ENCODE peak calls at places on chromosomes 4 and X, in five cellular contexts. U, V, H, K and Z are unnamed samples. For H3K27me3 and H3K9me3, the result is how much of the 10 kb centered on the place peaks cover.

GRCh38 chr4:154822775-154823174 is 41.7 kb downstream of the RBM46 start:
- DNase-seq in H (no peak), U (no peak), K (no peak), V (no peak), Z (no peak)

GRCh38 chr4:123588631-123589223 is 192.1 kb downstream of the SPRY1 start:
- DNase-seq in U (peak), H (no peak), V (no peak), K (no peak), Z (no peak)

GRCh38 chr4:109040441-109040840 is 262.0 kb downstream of the COL25A1 start:
- DNase-seq in U (no peak), H (no peak), K (no peak), V (no peak), Z (no peak)

GRCh38 chr4:124111922-124112321 is 600.6 kb downstream of the ANKRD50 start:
- DNase-seq in U (no peak), H (no peak), K (no peak), V (no peak), Z (no peak)

GRCh38 chr4:101693842-101694398 is 96.6 kb upstream of the BANK1 start:
- DNase-seq in V (no peak), K (no peak), H (no peak), U (no peak), Z (no peak)

GRCh38 chr4:41334182-41334581 is 77.5 kb downstream of the UCHL1 start:
- DNase-seq in V (no peak), H (no peak), K (no peak), U (no peak), Z (no peak)

GRCh38 chr4:118729287-118730286 is 44.4 kb downstream of the METTL14 start:
- DNase-seq in H (no peak), K (no peak), V (peak), U (no peak), Z (no peak)

GRCh38 chr4:113837397-113837796 is 75.9 kb upstream of the CAMK2D start:
- DNase-seq in K (no peak), H (no peak), U (no peak), V (no peak), Z (no peak)

GRCh38 chr4:145148980-145149379 is 31.4 kb downstream of the OTUD4 start:
- DNase-seq in V (no peak), H (no peak), K (no peak), U (no peak), Z (no peak)

GRCh38 chr4:9904976-9905587 is 116.2 kb downstream of the SLC2A9 start:
- DNase-seq in U (no peak), K (no peak), V (no peak), H (no peak), Z (no peak)

GRCh38 chr4:53671757-53672156 is 80.5 kb upstream of the LNX1 start:
- DNase-seq in V (no peak), U (no peak), K (no peak), H (no peak), Z (no peak)

GRCh38 chr4:117311989-117312388 is 226.6 kb upstream of the TRAM1L1 start:
- DNase-seq in U (no peak), K (no peak), H (no peak), V (no peak), Z (no peak)

GRCh38 chr4:98919996-98920395 is 8.9 kb downstream of the EIF4E start:
- DNase-seq in H (no peak), K (no peak), V (no peak), U (no peak), Z (no peak)

GRCh38 chr4:113292371-113293042 is 243.1 kb downstream of the ANK2 start:
- DNase-seq in U (peak), K (no peak), V (no peak), H (no peak), Z (peak)

GRCh38 chr4:3254302-3255131 is 5.6 kb downstream of the MSANTD1 start:
- DNase-seq in K (no peak), V (no peak), H (peak), U (peak), Z (peak)

GRCh38 chr4:126715067-126715466 is 917.7 kb upstream of the INTU start:
- DNase-seq in H (no peak), V (no peak), K (no peak), U (no peak), Z (no peak)

GRCh38 chr4:171846232-171846631 is 33.0 kb downstream of the GALNTL6 start:
- DNase-seq in K (peak), V (no peak), H (no peak), U (no peak), Z (no peak)

GRCh38 chr4:80207172-80207583 is 9.9 kb downstream of the PRDM8 start:
- DNase-seq in U (no peak), V (no peak), H (no peak), K (no peak), Z (peak)

GRCh38 chrX:129115104-129115503 is 408.2 kb downstream of the SMARCA1 start:
- DNase-seq in K (no peak), U (no peak), V (no peak), H (no peak), Z (no peak)

GRCh38 chr4:88008624-88009235 is 1.3 kb downstream of the PKD2 start:
- DNase-seq in V (no peak), K (no peak), U (no peak), H (no peak), Z (no peak)

GRCh38 chr4:11698033-11698432 is 269.3 kb upstream of the HS3ST1 start:
- DNase-seq in V (no peak), U (no peak), H (no peak), K (no peak), Z (no peak)

GRCh38 chrX:134933248-134933647 is 57.5 kb upstream of the SMIM10 start:
- DNase-seq in U (no peak), H (no peak), V (no peak), K (no peak), Z (no peak)

GRCh38 chr4:112946127-112946526 is 103.3 kb upstream of the ANK2 start:
- DNase-seq in U (no peak), H (no peak), V (no peak), K (no peak), Z (no peak)

GRCh38 chr4:82431026-82431745 is 796 bp downstream of the ENOPH1 start:
- DNase-seq in U (no peak), K (peak), H (no peak), V (no peak), Z (peak)

GRCh38 chrX:129566081-129566480 is 26.0 kb downstream of the OCRL start:
- DNase-seq in U (no peak), H (no peak), V (no peak), K (no peak), Z (no peak)

GRCh38 chr4:122963222-122963621 is 40.8 kb upstream of the NUDT6 start:
- DNase-seq in V (no peak), U (no peak), H (no peak), K (no peak), Z (no peak)

GRCh38 chr4:4712800-4713528 is 146.5 kb upstream of the MSX1 start:
- DNase-seq in H (no peak), K (no peak), V (no peak), U (no peak), Z (no peak)

GRCh38 chr4:7197910-7198309 is 5.6 kb downstream of the SORCS2 start:
- DNase-seq in V (no peak), K (peak), U (no peak), H (peak), Z (peak)

GRCh38 chr4:7195138-7195510 is 2.8 kb downstream of the SORCS2 start:
- DNase-seq in H (peak), V (no peak), U (no peak), K (peak), Z (peak)

GRCh38 chr4:7195546-7196282 is 3.4 kb downstream of the SORCS2 start:
- DNase-seq in H (peak), U (no peak), V (no peak), K (no peak), Z (no peak)

GRCh38 chr4:7196283-7196651 is 3.9 kb downstream of the SORCS2 start:
- DNase-seq in U (no peak), K (peak), H (peak), V (no peak), Z (peak)

DNA sequence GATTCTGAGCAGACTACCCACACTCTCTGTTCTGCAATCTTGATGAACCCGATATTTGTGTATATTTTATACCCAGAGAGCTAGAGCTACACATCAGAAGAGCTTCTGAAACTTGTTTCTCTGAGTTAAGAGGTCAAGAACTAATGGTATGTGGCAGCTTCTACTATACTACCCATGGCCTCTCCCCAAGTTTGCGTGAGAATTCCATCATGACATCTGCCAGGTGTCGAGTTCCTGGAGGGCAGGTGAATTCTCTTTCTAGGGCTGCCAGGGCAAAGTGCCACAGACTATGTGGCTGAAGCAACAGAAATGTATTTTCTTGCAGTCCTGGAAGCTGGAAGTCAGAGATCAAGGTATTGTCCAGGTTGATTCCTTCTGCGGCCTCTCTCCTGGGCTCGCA is 4.4 kb downstream of the SORCS2 start:
- DNase-seq in H (peak), V (no peak), K (peak), U (no peak), Z (no peak)
- H3K27me3 ChIP-seq in H (under half), V (under half), K (under half), U (under half), Z (half or more)

GRCh38 chr4:73870778-73871177 is 1.6 kb downstream of the CXCL1 start:
- DNase-seq in U (no peak), H (no peak), K (no peak), V (no peak), Z (no peak)
- H3K4me3 ChIP-seq in U (peak), H (peak), K (peak), V (no peak), Z (peak)

GRCh38 chr4:175411251-175411650 is 400.8 kb downstream of the GPM6A start:
- DNase-seq in V (no peak), U (no peak), K (no peak), H (no peak), Z (no peak)

DNA sequence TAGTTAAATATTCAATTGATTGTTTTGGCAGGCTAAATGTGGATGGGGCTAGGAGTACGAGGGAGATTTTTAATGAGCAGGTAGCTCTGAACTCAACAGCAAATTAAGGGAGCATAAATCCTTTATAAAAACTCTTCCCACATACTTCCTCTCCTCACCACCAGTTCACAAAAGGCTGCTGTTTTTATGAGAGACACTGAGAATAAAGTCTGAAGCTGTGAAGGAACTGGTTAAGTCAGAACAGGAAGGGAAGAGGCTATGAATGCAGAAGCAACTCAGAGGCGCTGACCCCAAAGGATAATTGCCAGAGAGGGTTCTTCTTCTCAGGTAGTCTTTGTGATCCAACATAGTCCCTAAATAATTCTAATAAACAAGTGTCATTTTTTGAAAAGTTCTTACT is 406.1 kb downstream of the GPM6A start:
- DNase-seq in H (no peak), U (no peak), V (no peak), K (no peak), Z (no peak)
- H3K9me3 ChIP-seq in H (under half), U (under half), V (under half), K (under half), Z (under half)

GRCh38 chrX:639151-639550 is 8.6 kb downstream of the SHOX start:
- DNase-seq in V (no peak), K (no peak), U (no peak), H (no peak), Z (no peak)
- H3K27me3 ChIP-seq in V (under half), K (half or more), U (under half), H (under half), Z (half or more)

DNA sequence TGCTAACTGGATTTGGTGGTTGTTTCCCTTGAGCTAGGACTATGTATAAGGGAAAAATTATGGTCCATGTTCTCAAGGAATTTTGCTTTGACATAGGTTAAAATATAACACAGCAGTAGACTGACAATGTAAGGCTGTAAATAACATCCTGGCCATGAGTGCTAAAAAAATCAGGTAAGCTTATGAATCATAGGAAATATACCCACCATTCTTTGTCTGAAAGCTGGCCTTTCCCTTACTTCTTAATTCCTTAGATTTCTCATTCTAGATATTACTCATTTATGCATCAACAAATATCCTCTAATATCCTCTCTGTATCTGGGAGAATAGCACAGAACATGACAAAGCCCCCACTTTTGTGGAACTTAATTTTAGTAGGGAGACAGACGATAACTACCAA is 6.8 kb upstream of the CHRNA9 start:
- DNase-seq in V (no peak), H (no peak), U (no peak), K (no peak), Z (no peak)
- H3K4me3 ChIP-seq in V (no peak), H (no peak), U (no peak), K (no peak), Z (no peak)

GRCh38 chr4:184328022-184328736 is 110.5 kb upstream of the ENPP6 start:
- DNase-seq in K (no peak), U (no peak), V (no peak), H (no peak), Z (no peak)
- H3K9me3 ChIP-seq in K (under half), U (under half), V (under half), H (under half), Z (under half)